ENCODE peak calls at places on chromosomes 16 and 17, in four cellular contexts. O is K562, Z is HepG2, Y is GM12878. W is an unnamed sample.
A peak's percentile ranks its signal among the peaks of the same experiment; 100 is the strongest.

GRCh38 chr16:3285131-3285530 is 1.8 kb downstream of the ZNF263 start:
- DNase-seq in O (no peak), Z (no peak), Y (no peak), W (no peak)

GRCh38 chr17:5468075-5468473 is 708 bp downstream of the DHX33 start:
- DNase-seq in O (no peak), Z (no peak), Y (no peak), W (peak; percentile 36)

GRCh38 chr17:21213491-21214014 is 408 bp downstream of the TMEM11 start:
- DNase-seq in O (peak; percentile 76), Z (no peak), Y (no peak), W (peak; percentile 87)

GRCh38 chr17:80446645-80447405 is 29.6 kb downstream of the NPTX1 start:
- DNase-seq in O (no peak), Z (no peak), Y (no peak), W (no peak)

GRCh38 chr16:30121741-30122620 is 1.0 kb downstream of the MAPK3 start:
- DNase-seq in O (no peak), Z (no peak), Y (no peak), W (peak; percentile 43)

GRCh38 chr16:77157773-77158172 is 33.2 kb upstream of the MON1B start:
- DNase-seq in O (no peak), Z (no peak), Y (no peak), W (no peak)

GRCh38 chr17:28737770-28738679 is 5.8 kb upstream of the TRAF4 start:
- DNase-seq in O (no peak), Z (no peak), Y (peak; percentile 89), W (no peak)

GRCh38 chr17:6713130-6713917 is at the start of gene SLC13A5:
- DNase-seq in O (peak; percentile 59), Z (peak; percentile 87), Y (no peak), W (peak; percentile 32)

GRCh38 chr16:81997738-81998137 is 13.5 kb downstream of the SDR42E1 start:
- DNase-seq in O (no peak), Z (peak; percentile 64), Y (no peak), W (no peak)

GRCh38 chr16:86122681-86123342 is 223.8 kb downstream of the IRF8 start:
- DNase-seq in O (no peak), Z (no peak), Y (no peak), W (no peak)

GRCh38 chr16:68936729-68937631 is 93.6 kb downstream of the TANGO6 start:
- DNase-seq in O (no peak), Z (no peak), Y (no peak), W (no peak)

GRCh38 chr17:15649861-15650391 is 30.4 kb upstream of the FBXW10B start:
- DNase-seq in O (no peak), Z (no peak), Y (no peak), W (no peak)

GRCh38 chr17:19269102-19269501 is 31.9 kb downstream of the EPN2 start:
- DNase-seq in O (no peak), Z (no peak), Y (no peak), W (no peak)

GRCh38 chr16:3023415-3023668 is 400 bp downstream of the HCFC1R1 start:
- DNase-seq in O (no peak), Z (no peak), Y (no peak), W (no peak)

GRCh38 chr16:25256821-25257503 is 683 bp downstream of the ZKSCAN2 start:
- DNase-seq in O (peak; percentile 39), Z (peak; percentile 40), Y (no peak), W (peak; percentile 58)

GRCh38 chr17:34634551-34635160 is 55.3 kb downstream of the TMEM132E start:
- DNase-seq in O (no peak), Z (no peak), Y (no peak), W (no peak)

GRCh38 chr17:29394761-29395160 is 4.6 kb downstream of the TAOK1 start:
- DNase-seq in O (no peak), Z (no peak), Y (no peak), W (no peak)

GRCh38 chr16:2483939-2484897 is 9.3 kb downstream of the TBC1D24 start:
- DNase-seq in O (no peak), Z (no peak), Y (no peak), W (peak; percentile 62)

GRCh38 chr17:49597928-49598655 is 22.4 kb downstream of the NXPH3 start:
- DNase-seq in O (no peak), Z (peak; percentile 23), Y (no peak), W (no peak)

GRCh38 chr16:19967561-19967960 is 82.9 kb upstream of the GPRC5B start:
- DNase-seq in O (no peak), Z (no peak), Y (no peak), W (no peak)

GRCh38 chr17:81870155-81870977 is 771 bp downstream of the ARHGDIA start:
- DNase-seq in O (peak; percentile 26), Z (no peak), Y (no peak), W (peak; percentile 74)
- TF ChIP-seq MXI1 in O (peak; percentile 37), Z (no peak), Y (no peak), W (peak; percentile 75)

GRCh38 chr17:76554131-76554530 is 14.3 kb downstream of the PRCD start:
- DNase-seq in O (no peak), Z (no peak), Y (no peak), W (no peak)
- TF ChIP-seq EP300 in O (no peak), Z (no peak), Y (no peak), W (no peak)

GRCh38 chr16:11914210-11914758 is 1.5 kb downstream of the GSPT1 start:
- DNase-seq in O (no peak), Z (no peak), Y (no peak), W (no peak)

GRCh38 chr16:11913425-11914079 is 2.2 kb downstream of the GSPT1 start:
- DNase-seq in O (no peak), Z (no peak), Y (no peak), W (no peak)

GRCh38 chr16:11915644-11916523 is at the start of gene GSPT1:
- DNase-seq in O (peak; percentile 94), Z (peak; percentile 99), Y (peak; percentile 90), W (peak; percentile 97)

GRCh38 chr16:11914759-11915643 is 755 bp downstream of the GSPT1 start:
- DNase-seq in O (peak; percentile 75), Z (no peak), Y (no peak), W (peak; percentile 74)

GRCh38 chr16:11916524-11917285 is 949 bp upstream of the GSPT1 start:
- DNase-seq in O (peak; percentile 36), Z (peak; percentile 99), Y (no peak), W (no peak)
- TF ChIP-seq JUND in O (peak; percentile 61), Z (peak; percentile 69), Y (no peak), W (no peak)

DNA sequence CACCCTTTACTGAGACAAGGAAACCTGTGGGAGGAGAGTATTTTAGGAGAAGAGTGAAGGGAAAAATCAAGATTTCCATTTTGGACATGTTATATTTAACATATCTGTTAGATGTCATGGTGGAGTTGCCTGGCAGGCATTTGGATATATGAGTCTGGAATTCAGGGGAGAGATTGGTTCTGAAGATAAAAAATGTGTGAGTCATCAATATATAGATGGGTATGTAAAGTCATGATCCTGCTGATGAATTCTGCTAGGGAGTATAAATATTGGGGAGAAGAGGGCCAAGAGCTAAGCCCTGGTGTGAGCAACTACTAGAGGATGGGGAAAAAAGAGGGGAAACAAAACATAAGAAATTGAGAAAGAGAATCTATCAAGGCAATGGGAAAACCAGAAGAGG is 151.3 kb upstream of the SOX9 start:
- DNase-seq in O (no peak), Z (no peak), Y (no peak), W (no peak)
- TF ChIP-seq MXI1 in O (no peak), Z (no peak), Y (no peak), W (no peak)

GRCh38 chr17:82039695-82040299 is 2.3 kb upstream of the DCXR start:
- DNase-seq in O (no peak), Z (peak; percentile 57), Y (no peak), W (no peak)

GRCh38 chr17:82035956-82036633 is 1.4 kb downstream of the DCXR start:
- DNase-seq in O (no peak), Z (no peak), Y (no peak), W (no peak)

GRCh38 chr17:82037113-82037888 is at the start of gene DCXR:
- DNase-seq in O (peak; percentile 96), Z (peak; percentile 97), Y (peak; percentile 72), W (peak; percentile 100)

GRCh38 chr17:82036634-82037112 is 824 bp downstream of the DCXR start:
- DNase-seq in O (no peak), Z (no peak), Y (no peak), W (no peak)

GRCh38 chr17:82037889-82038195 is 345 bp upstream of the DCXR start:
- DNase-seq in O (no peak), Z (no peak), Y (no peak), W (no peak)
- TF ChIP-seq EP300 in O (no peak), Z (no peak), Y (no peak), W (no peak)

GRCh38 chr16:79334127-79334526 is 266.4 kb downstream of the MAF start:
- DNase-seq in O (peak; percentile 79), Z (peak; percentile 16), Y (no peak), W (no peak)
- TF ChIP-seq JUND in O (no peak), Z (no peak), Y (no peak), W (no peak)

W was measured in SK-N-SH.